ENCODE peak calls at places on chromosomes 12 and 14, in five cellular contexts. T is neural progenitor cell, Q is adipocyte, O is pancreas, S is hepatocyte. H is an unnamed sample. For H3K4me1, the result is how much of the 10 kb centered on the place peaks cover.

GRCh38 chr14:61751475-61751989 is 10.7 kb upstream of the SNAPC1 start:
- DNase-seq in T (no peak), Q (no peak), O (no peak), S (no peak), H (no peak)

GRCh38 chr12:43736921-43737440 is 21.6 kb downstream of the PUS7L start:
- DNase-seq in T (no peak), Q (no peak), O (no peak), S (no peak), H (no peak)

GRCh38 chr12:113186033-113186365 is 478 bp downstream of the RITA1 start:
- DNase-seq in T (peak), Q (no peak), O (no peak), S (peak), H (no peak)

GRCh38 chr12:115570271-115570777 is 707.2 kb downstream of the MED13L start:
- DNase-seq in T (peak), Q (peak), O (no peak), S (peak), H (no peak)

GRCh38 chr14:106023411-106023810 is 497.0 kb downstream of the TMEM121 start:
- DNase-seq in T (no peak), Q (no peak), O (no peak), S (no peak), H (no peak)

GRCh38 chr14:76664790-76665189 is 96.5 kb upstream of the VASH1 start:
- DNase-seq in T (no peak), Q (no peak), O (no peak), S (no peak), H (no peak)

GRCh38 chr12:108043750-108044149 is 85.3 kb upstream of the WSCD2 start:
- DNase-seq in T (peak), Q (no peak), O (no peak), S (no peak), H (no peak)

GRCh38 chr12:49683604-49684309 is 23.4 kb downstream of the FMNL3 start:
- DNase-seq in T (no peak), Q (no peak), O (no peak), S (no peak), H (no peak)

GRCh38 chr14:66514206-66514605 is 6.3 kb downstream of the GPHN start:
- DNase-seq in T (no peak), Q (peak), O (no peak), S (no peak), H (no peak)

GRCh38 chr14:68397827-68398226 is 395.0 kb downstream of the ZFP36L1 start:
- DNase-seq in T (no peak), Q (peak), O (no peak), S (peak), H (no peak)
- H3K4me1 ChIP-seq in T (half or more), Q (half or more), O (under half), S (under half), H (under half)

DNA sequence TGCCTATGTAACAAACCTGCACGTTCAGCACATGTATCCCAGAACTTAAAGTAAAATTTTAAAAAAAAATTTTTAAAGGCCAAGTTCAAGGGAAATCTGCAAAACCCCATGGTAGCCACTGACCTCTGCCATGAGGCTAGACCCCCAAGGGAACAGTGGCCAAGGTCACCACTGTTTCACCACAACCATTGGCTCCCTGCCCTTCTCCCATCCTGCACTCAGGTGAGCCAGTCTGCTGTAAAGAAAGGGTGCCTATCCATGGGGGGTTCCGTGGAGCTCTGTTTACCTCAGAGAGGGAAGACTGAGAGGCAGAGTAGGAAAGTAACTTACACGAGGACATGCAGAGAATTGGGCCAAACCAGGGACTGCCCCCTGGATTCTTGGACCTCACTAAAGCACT is 38.6 kb downstream of the VWF start:
- DNase-seq in T (no peak), Q (no peak), O (no peak), S (no peak), H (no peak)
- H3K4me1 ChIP-seq in T (under half), Q (under half), O (under half), S (under half), H (under half)

GRCh38 chr12:65324056-65324455 is 45.6 kb downstream of the MSRB3 start:
- DNase-seq in T (peak), Q (peak), O (no peak), S (no peak), H (no peak)

GRCh38 chr12:65330341-65330740 is 51.9 kb downstream of the MSRB3 start:
- DNase-seq in T (no peak), Q (peak), O (no peak), S (peak), H (no peak)

GRCh38 chr12:65325183-65325582 is 46.7 kb downstream of the MSRB3 start:
- DNase-seq in T (no peak), Q (no peak), O (no peak), S (no peak), H (no peak)

GRCh38 chr12:65324551-65324950 is 46.1 kb downstream of the MSRB3 start:
- DNase-seq in T (no peak), Q (peak), O (no peak), S (no peak), H (no peak)

DNA sequence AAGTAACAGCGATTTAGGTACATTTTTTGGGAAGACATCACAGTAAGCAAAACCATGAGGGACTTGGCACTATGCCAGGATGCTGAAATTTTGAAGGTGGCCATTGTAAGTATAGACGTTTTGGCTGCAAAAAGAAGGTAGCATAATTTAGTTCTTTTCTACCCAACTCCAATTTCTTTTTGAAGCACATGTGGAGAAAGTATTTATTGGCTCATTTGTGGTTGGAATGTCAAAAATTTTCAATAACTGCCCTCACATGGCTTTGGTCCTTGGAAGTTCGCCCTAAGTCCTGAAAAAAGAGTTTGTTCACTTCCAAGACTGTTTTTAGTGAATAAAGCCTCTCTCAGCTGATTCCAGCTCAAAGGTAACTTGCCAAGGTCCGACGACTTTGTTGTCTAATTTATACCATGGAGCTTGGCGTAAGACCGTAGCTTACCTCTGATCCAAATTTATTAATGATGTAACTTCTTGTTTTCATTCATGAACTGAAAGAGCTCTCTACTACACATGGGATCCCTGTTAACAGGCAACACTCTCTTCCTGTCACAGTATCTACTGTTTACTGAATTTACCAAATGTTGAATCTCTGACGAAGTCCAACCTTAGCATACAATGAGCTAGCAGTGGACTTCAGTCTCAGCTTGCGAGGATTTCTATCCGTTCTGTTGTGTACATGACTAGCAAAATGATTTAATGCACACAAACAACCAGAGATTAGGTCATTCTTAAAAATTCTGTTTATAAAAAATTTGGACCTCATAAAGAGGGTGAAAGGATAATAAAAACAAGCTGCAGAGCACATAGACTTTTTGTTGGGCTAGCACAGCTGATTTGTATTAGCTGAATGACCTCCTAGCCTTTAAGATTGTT is 49.0 kb downstream of the MSRB3 start:
- DNase-seq in T (no peak), Q (peak), O (no peak), S (peak), H (no peak)
- H3K4me1 ChIP-seq in T (under half), Q (under half), O (under half), S (under half), H (under half)

GRCh38 chr14:51544901-51545300 is 106.8 kb upstream of the FRMD6 start:
- DNase-seq in T (no peak), Q (no peak), O (no peak), S (no peak), H (no peak)

GRCh38 chr14:51546603-51547258 is 105.0 kb upstream of the FRMD6 start:
- DNase-seq in T (no peak), Q (peak), O (no peak), S (no peak), H (no peak)

GRCh38 chr14:51546099-51546498 is 105.6 kb upstream of the FRMD6 start:
- DNase-seq in T (no peak), Q (no peak), O (no peak), S (no peak), H (no peak)

GRCh38 chr14:51544426-51544825 is 107.3 kb upstream of the FRMD6 start:
- DNase-seq in T (no peak), Q (no peak), O (no peak), S (no peak), H (no peak)

GRCh38 chr14:51545396-51545795 is 106.3 kb upstream of the FRMD6 start:
- DNase-seq in T (no peak), Q (no peak), O (no peak), S (no peak), H (no peak)
- H3K4me1 ChIP-seq in T (under half), Q (under half), O (under half), S (under half), H (under half)

DNA sequence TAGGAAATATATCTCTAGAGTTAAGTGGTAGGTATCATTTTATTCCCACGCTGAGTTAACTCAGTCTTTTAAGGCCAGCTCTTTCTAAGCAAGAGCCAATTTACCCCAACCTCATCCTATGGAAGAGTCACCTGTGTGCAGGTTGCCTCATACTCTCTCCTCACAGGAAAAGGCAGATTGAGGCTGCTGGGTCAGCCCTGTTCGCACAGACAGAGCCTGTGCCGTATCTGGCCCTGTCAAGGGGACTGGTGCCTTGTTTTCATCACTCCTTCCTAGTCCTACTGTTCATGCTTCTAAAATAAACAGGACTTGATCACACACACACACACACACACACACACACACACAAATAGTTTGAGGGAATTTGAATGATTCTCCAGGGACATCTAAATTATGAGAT is 285.0 kb downstream of the SLC6A15 start:
- DNase-seq in T (no peak), Q (no peak), O (no peak), S (no peak), H (no peak)
- H3K4me1 ChIP-seq in T (under half), Q (under half), O (under half), S (under half), H (under half)

GRCh38 chr12:44889871-44890270 is 13.8 kb upstream of the NELL2 start:
- DNase-seq in T (no peak), Q (no peak), O (no peak), S (no peak), H (no peak)

GRCh38 chr12:44881197-44881596 is 5.1 kb upstream of the NELL2 start:
- DNase-seq in T (no peak), Q (no peak), O (no peak), S (no peak), H (no peak)

GRCh38 chr12:44889162-44889561 is 13.0 kb upstream of the NELL2 start:
- DNase-seq in T (no peak), Q (no peak), O (no peak), S (no peak), H (no peak)

GRCh38 chr12:44885902-44886301 is 9.8 kb upstream of the NELL2 start:
- DNase-seq in T (no peak), Q (no peak), O (no peak), S (no peak), H (no peak)
- H3K4me1 ChIP-seq in T (under half), Q (under half), O (under half), S (under half), H (under half)